ENCODE peak calls at places on chromosome 5, in six cellular contexts. S, T, N, P, H and M are unnamed samples. For H3K4me1, the result is how much of the 10 kb centered on the place peaks cover.

GRCh38 chr5:120447706-120448239 is 16.3 kb upstream of the PRR16 start:
- DNase-seq in S (no peak), T (no peak), N (no peak), P (no peak), H (no peak), M (no peak)

GRCh38 chr5:41290810-41291209 is 77.5 kb upstream of the C6 start:
- DNase-seq in S (no peak), T (no peak), N (no peak), P (no peak), H (no peak), M (no peak)

GRCh38 chr5:157303667-157304327 is 37.9 kb downstream of the CYFIP2 start:
- DNase-seq in S (peak), T (no peak), N (no peak), P (no peak), H (no peak), M (no peak)

GRCh38 chr5:73176250-73176649 is 3.3 kb downstream of the TMEM174 start:
- DNase-seq in S (no peak), T (no peak), N (no peak), P (no peak), H (no peak), M (no peak)

GRCh38 chr5:81772488-81772887 is 21.6 kb upstream of the SSBP2 start:
- DNase-seq in S (no peak), T (no peak), N (no peak), P (no peak), H (no peak), M (no peak)

GRCh38 chr5:79727722-79728355 is 38.2 kb downstream of the CMYA5 start:
- DNase-seq in S (no peak), T (no peak), N (no peak), P (no peak), H (no peak), M (no peak)

GRCh38 chr5:180790020-180790419 is 12.6 kb downstream of the MGAT1 start:
- DNase-seq in S (peak), T (no peak), N (no peak), P (no peak), H (peak), M (no peak)

GRCh38 chr5:23223846-23224245 is 283.6 kb upstream of the PRDM9 start:
- DNase-seq in S (no peak), T (no peak), N (no peak), P (no peak), H (no peak), M (no peak)

GRCh38 chr5:72790188-72790587 is 26.3 kb upstream of the TNPO1 start:
- DNase-seq in S (no peak), T (no peak), N (no peak), P (no peak), H (no peak), M (no peak)

GRCh38 chr5:28548856-28549255 is 1510.5 kb upstream of the CDH9 start:
- DNase-seq in S (no peak), T (no peak), N (no peak), P (no peak), H (no peak), M (no peak)

GRCh38 chr5:5370375-5370774 is 52.1 kb upstream of the ICE1 start:
- DNase-seq in S (no peak), T (no peak), N (no peak), P (no peak), H (no peak), M (no peak)

GRCh38 chr5:53246042-53246836 is 136.7 kb upstream of the MOCS2 start:
- DNase-seq in S (no peak), T (no peak), N (no peak), P (no peak), H (no peak), M (no peak)

GRCh38 chr5:172868436-172868923 is 34.4 kb downstream of the ERGIC1 start:
- DNase-seq in S (peak), T (no peak), N (no peak), P (no peak), H (peak), M (no peak)

GRCh38 chr5:160269017-160269416 is 39.7 kb downstream of the FABP6 start:
- DNase-seq in S (no peak), T (peak), N (no peak), P (peak), H (no peak), M (peak)

GRCh38 chr5:54844905-54845566 is 140.4 kb downstream of the ESM1 start:
- DNase-seq in S (peak), T (no peak), N (peak), P (no peak), H (peak), M (no peak)

GRCh38 chr5:174307031-174307408 is 261.5 kb downstream of the NSG2 start:
- DNase-seq in S (no peak), T (no peak), N (no peak), P (no peak), H (no peak), M (no peak)
- TF ChIP-seq POLR2A in S (no peak), T (no peak), N (no peak), P (no peak), H (no peak), M (no peak)

DNA sequence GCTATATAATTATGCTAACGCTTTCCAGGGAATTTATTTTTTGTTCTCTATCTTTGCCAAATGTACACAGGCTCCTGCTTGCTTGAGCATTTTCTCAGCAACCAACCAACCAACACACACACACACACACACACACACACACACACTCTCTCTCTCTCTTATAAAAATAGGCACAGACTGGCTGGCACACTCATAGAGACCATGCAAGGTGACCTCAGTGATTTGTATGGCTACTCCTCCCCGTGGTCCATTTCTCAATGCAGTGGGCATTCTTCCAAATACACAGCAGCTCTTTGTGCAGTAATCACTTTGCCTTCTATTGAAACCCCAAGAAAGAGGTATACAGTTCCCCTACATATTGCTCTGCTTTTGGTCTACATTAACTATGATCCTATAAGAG is 416.0 kb downstream of the MAN2A1 start:
- DNase-seq in S (no peak), T (no peak), N (no peak), P (no peak), H (peak), M (no peak)
- TF ChIP-seq EP300 in S (no peak), T (no peak), N (no peak), P (no peak), H (no peak), M (no peak)

GRCh38 chr5:138029944-138030343 is 2.9 kb downstream of the FAM13B start:
- DNase-seq in S (no peak), T (no peak), N (no peak), P (no peak), H (no peak), M (no peak)

GRCh38 chr5:138033916-138034315 is 1.0 kb upstream of the FAM13B start:
- DNase-seq in S (no peak), T (no peak), N (no peak), P (no peak), H (no peak), M (no peak)

GRCh38 chr5:138032572-138033274 is at the start of gene FAM13B:
- DNase-seq in S (peak), T (peak), N (no peak), P (peak), H (peak), M (peak)

GRCh38 chr5:138033275-138033808 is 463 bp upstream of the FAM13B start:
- DNase-seq in S (no peak), T (no peak), N (no peak), P (no peak), H (no peak), M (no peak)

DNA sequence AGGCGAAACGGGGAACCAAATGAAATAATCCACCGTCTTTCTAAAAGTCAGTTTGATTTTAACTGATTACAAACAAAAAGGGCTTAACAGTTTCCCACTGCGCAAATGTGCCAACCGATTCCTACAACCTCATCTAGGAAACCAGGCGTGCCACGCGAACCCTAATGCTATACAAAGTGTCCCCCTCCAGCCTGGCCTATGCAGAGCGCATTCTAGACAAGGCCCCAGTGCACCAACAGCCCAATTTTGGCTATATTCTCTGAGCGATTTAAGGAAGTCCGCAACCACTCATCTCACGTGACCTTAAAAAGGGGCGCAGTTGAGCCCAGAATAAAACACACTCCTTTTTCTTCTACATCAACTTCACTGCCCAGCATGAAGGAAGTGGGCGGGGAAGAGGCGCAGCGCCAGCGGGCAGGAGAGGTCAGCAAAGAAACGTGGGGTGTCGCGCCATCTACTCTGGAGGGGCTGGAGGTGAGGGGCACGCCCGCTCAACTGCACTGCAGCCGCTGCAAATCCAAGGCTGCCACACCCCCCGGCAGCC is 779 bp downstream of the FAM13B start:
- DNase-seq in S (no peak), T (peak), N (peak), P (no peak), H (no peak), M (peak)
- H3K4me1 ChIP-seq in S (under half), T (under half), N (under half), P (under half), H (half or more), M (under half)

GRCh38 chr5:10353241-10354047 is at the start of gene MARCHF6:
- DNase-seq in S (peak), T (peak), N (peak), P (peak), H (peak), M (peak)
- TF ChIP-seq POLR2A in S (peak), T (peak), N (peak), P (no peak), H (peak), M (peak)

GRCh38 chr5:67548520-67549262 is 352.1 kb upstream of the CD180 start:
- DNase-seq in S (no peak), T (no peak), N (no peak), P (no peak), H (peak), M (no peak)
- TF ChIP-seq EP300 in S (no peak), T (no peak), N (no peak), P (no peak), H (no peak), M (no peak)

GRCh38 chr5:149448831-149449714 is 70.0 kb upstream of the IL17B start:
- DNase-seq in S (peak), T (peak), N (no peak), P (no peak), H (no peak), M (no peak)

GRCh38 chr5:149452665-149453617 is 73.8 kb upstream of the IL17B start:
- DNase-seq in S (peak), T (peak), N (no peak), P (no peak), H (peak), M (peak)

GRCh38 chr5:149453618-149454415 is 74.7 kb upstream of the IL17B start:
- DNase-seq in S (no peak), T (no peak), N (no peak), P (no peak), H (no peak), M (no peak)

GRCh38 chr5:149450199-149450598 is 71.1 kb upstream of the IL17B start:
- DNase-seq in S (no peak), T (peak), N (no peak), P (no peak), H (no peak), M (peak)

DNA sequence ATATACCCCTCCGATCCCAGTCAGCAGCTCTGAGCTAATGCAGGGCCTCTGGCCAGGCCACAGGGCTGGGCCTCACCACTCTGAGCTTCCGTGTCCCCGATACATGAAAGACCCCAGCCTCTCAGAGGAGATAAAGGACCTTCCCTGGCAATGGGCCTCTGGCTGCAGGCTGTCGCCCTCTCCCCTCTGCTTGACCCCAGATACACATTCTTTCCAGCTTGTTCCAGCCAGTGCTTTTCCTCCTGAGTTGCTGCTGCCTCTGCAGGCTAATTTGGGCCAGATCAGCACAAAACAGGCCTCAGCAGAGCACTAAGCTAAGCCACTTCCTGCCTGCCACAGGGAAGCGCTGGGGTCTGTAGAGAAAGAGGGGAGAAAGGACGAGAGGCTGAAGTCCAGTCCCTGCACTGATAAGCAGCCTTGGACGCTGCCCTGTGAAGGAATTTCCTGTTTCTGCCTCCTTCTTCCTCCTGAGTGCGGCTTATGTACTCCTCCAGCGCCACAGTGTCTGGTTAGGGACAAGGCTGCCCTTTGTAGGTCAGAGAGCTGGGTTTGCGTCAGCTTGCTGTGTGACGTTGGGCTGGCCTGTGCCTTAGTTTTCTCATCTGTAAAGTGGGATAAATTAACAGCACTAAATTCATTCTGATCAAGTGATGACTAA is 73.0 kb upstream of the IL17B start:
- DNase-seq in S (no peak), T (peak), N (no peak), P (no peak), H (peak), M (peak)
- H3K4me1 ChIP-seq in S (under half), T (half or more), N (under half), P (under half), H (half or more), M (under half)